ENCODE peak calls at places on chromosome 5, in five cellular contexts. C is OCI-LY7, N is natural killer cell, Z is nephron progenitor cell, X is heart right ventricle. S is an unnamed sample.

GRCh38 chr5:134550271-134551214 is 25.1 kb downstream of the JADE2 start:
- DNase-seq in X (no peak), C (no peak), Z (no peak), N (no peak), S (no peak)

GRCh38 chr5:124176692-124177091 is 569.7 kb downstream of the ZNF608 start:
- DNase-seq in N (no peak), X (no peak), Z (no peak), C (peak; percentile 25), S (no peak)

GRCh38 chr5:92401492-92401891 is 1018.4 kb upstream of the ARRDC3 start:
- DNase-seq in Z (peak; percentile 2), X (no peak), N (no peak), C (no peak), S (no peak)

GRCh38 chr5:9444346-9444745 is 101.5 kb downstream of the SEMA5A start:
- DNase-seq in X (no peak), Z (no peak), C (no peak), N (no peak), S (no peak)

GRCh38 chr5:173919443-173919842 is 31.3 kb downstream of the CPEB4 start:
- DNase-seq in C (no peak), N (no peak), Z (no peak), X (no peak), S (no peak)

GRCh38 chr5:2656186-2656585 is 95.3 kb downstream of the IRX2 start:
- DNase-seq in C (no peak), X (no peak), N (no peak), Z (no peak), S (no peak)

GRCh38 chr5:158322620-158323019 is 463.7 kb upstream of the CLINT1 start:
- DNase-seq in X (no peak), N (no peak), C (no peak), Z (no peak), S (no peak)

GRCh38 chr5:172175263-172175719 is 12.7 kb downstream of the STK10 start:
- DNase-seq in N (peak; percentile 73), Z (no peak), X (peak; percentile 65), C (peak; percentile 93), S (no peak)

GRCh38 chr5:171388816-171389168 is 1.1 kb downstream of the NPM1 start:
- DNase-seq in N (no peak), X (no peak), Z (peak; percentile 6), C (no peak), S (no peak)

GRCh38 chr5:179115307-179115706 is 55.1 kb downstream of the ZNF354C start:
- DNase-seq in N (no peak), Z (no peak), X (no peak), C (no peak), S (no peak)

GRCh38 chr5:54807421-54807820 is 178.0 kb downstream of the ESM1 start:
- DNase-seq in X (no peak), C (no peak), N (no peak), Z (no peak), S (no peak)

GRCh38 chr5:107582625-107583024 is 88.1 kb downstream of the EFNA5 start:
- DNase-seq in N (no peak), C (no peak), X (no peak), Z (no peak), S (no peak)

GRCh38 chr5:81762401-81762800 is 11.5 kb upstream of the SSBP2 start:
- DNase-seq in N (no peak), Z (no peak), X (no peak), C (no peak), S (no peak)

GRCh38 chr5:97101189-97101910 is 41.1 kb downstream of the LIX1 start:
- DNase-seq in N (no peak), C (no peak), Z (no peak), X (no peak), S (no peak)

GRCh38 chr5:55517804-55518203 is 17.0 kb downstream of the PLPP1 start:
- DNase-seq in N (no peak), Z (no peak), X (no peak), C (no peak), S (no peak)

GRCh38 chr5:16994576-16994975 is 58.5 kb upstream of the MYO10 start:
- DNase-seq in N (no peak), C (no peak), Z (peak; percentile 26), X (no peak), S (no peak)

GRCh38 chr5:38434981-38435710 is 121.3 kb downstream of the LIFR start:
- DNase-seq in N (no peak), X (no peak), Z (no peak), C (no peak), S (no peak)

GRCh38 chr5:16819522-16820167 is 116.4 kb downstream of the MYO10 start:
- DNase-seq in X (no peak), C (no peak), N (no peak), Z (no peak), S (no peak)

GRCh38 chr5:171848006-171848405 is 62.4 kb downstream of the SMIM23 start:
- DNase-seq in N (no peak), X (no peak), C (no peak), Z (no peak), S (no peak)

GRCh38 chr5:154243736-154244135 is 53.2 kb downstream of the GALNT10 start:
- DNase-seq in N (no peak), X (no peak), C (no peak), Z (no peak), S (no peak)

GRCh38 chr5:1909346-1909985 is 26.7 kb upstream of the IRX4 start:
- DNase-seq in N (no peak), Z (no peak), X (no peak), C (no peak), S (no peak)

GRCh38 chr5:40089269-40089668 is 590.4 kb upstream of the PTGER4 start:
- DNase-seq in N (no peak), X (no peak), Z (no peak), C (peak; percentile 60), S (no peak)

GRCh38 chr5:111603446-111603827 is 91.1 kb upstream of the STARD4 start:
- DNase-seq in Z (no peak), C (no peak), X (no peak), N (no peak), S (no peak)

GRCh38 chr5:71679714-71680113 is 39.4 kb upstream of the CARTPT start:
- DNase-seq in C (no peak), X (no peak), N (no peak), Z (no peak), S (no peak)

GRCh38 chr5:36696059-36696673 is 89.8 kb downstream of the SLC1A3 start:
- DNase-seq in X (peak; percentile 29), C (peak; percentile 60), Z (peak; percentile 59), N (no peak), S (no peak)

GRCh38 chr5:107365355-107366109 is 305.2 kb downstream of the EFNA5 start:
- DNase-seq in C (peak; percentile 40), N (peak; percentile 21), Z (no peak), X (no peak), S (no peak)

DNA sequence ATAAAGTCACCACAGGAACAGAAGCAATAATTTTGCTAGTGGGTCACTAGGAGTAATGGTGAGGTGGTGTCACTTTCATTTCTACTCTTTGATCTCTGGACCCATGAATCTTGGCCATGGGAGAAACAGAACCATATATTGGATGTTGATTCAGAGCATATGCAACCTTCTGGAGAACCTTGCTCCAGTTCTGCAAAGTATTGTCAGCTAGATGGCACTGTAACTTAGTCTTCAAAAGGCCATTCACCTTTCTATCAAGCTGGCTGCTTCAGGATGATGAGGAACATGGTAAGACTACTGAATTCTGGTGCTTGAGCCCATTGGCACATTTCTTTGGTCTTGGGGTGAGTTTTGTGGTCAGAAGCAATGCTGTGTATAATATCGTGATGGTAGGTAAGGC is 129.1 kb upstream of the FBN2 start:
- DNase-seq in Z (no peak), C (no peak), X (no peak), N (no peak), S (no peak)
- TF ChIP-seq CTCF in Z (no peak), C (peak; percentile 39), X (no peak), N (no peak), S (no peak)

GRCh38 chr5:33146916-33147315 is 293.8 kb upstream of the TARS1 start:
- DNase-seq in C (no peak), Z (no peak), X (no peak), N (no peak), S (no peak)

GRCh38 chr5:33153373-33153772 is 287.4 kb upstream of the TARS1 start:
- DNase-seq in C (no peak), Z (no peak), X (no peak), N (no peak), S (no peak)

GRCh38 chr5:33153891-33154290 is 286.9 kb upstream of the TARS1 start:
- DNase-seq in C (no peak), N (no peak), X (no peak), Z (no peak), S (no peak)

GRCh38 chr5:33143405-33144123 is 297.2 kb upstream of the TARS1 start:
- DNase-seq in C (no peak), N (no peak), X (no peak), Z (no peak), S (no peak)

DNA sequence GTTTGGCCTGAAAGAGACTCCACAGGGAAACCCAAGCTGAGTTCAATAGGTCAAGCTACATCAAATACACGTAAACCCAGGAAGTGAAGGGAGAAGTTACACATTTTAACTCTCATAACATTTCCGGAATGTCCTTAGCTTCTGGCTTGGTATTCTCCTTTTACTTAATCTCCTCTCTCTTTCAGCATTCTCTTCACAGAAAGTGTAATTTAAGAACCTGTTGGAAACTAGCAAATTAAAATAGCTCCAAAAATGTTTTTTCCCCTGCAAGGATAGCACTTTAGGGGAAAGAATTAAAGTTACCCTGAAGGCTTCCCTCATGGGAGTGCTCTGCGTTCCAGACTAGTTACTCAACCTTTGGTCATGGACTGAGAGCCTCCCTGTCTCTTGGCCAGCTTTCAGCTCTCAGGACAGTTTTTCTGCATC is 292.7 kb upstream of the TARS1 start:
- DNase-seq in X (no peak), Z (no peak), C (no peak), N (no peak), S (no peak)
- TF ChIP-seq CTCF in X (no peak), Z (no peak), C (no peak), N (no peak), S (no peak)

DNA sequence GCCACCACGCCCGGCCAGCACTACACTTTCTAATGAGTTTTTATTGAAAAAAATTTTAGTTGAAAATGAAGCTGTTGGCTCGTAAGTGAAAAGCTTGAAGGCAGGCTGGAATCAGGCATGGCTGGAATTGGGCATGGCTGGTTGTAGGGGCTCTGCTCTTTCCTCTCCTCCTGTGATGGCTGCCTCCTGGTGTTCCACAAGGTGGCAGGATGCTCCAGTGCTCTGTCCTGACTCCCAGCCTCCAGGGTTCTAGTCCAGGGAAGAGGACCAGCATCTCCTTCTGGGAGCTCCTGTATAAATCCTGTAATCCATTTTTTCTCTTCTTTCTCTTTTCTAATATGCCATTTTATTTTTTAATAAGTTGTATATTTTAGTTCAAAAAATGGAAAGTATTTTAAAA is 57.2 kb upstream of the DHFR start:
- DNase-seq in Z (peak; percentile 29), C (no peak), X (no peak), N (no peak), S (no peak)
- TF ChIP-seq CTCF in Z (peak; percentile 34), C (peak; percentile 19), X (no peak), N (no peak), S (peak; percentile 68)

GRCh38 chr5:121144764-121145163 is 680.7 kb downstream of the PRR16 start:
- DNase-seq in C (no peak), N (no peak), X (no peak), Z (no peak), S (no peak)
- TF ChIP-seq CTCF in C (no peak), N (no peak), X (no peak), Z (no peak), S (no peak)

GRCh38 chr5:140868721-140869554 is at the start of gene PCDHA11:
- DNase-seq in N (no peak), C (no peak), X (no peak), Z (peak; percentile 34), S (no peak)
- TF ChIP-seq CTCF in N (no peak), C (no peak), X (no peak), Z (peak; percentile 60), S (peak; percentile 66)